ENCODE peak calls at places on chromosomes 6 and 20, in six cellular contexts. E, W, X, F, A and N are unnamed samples.

GRCh38 chr6:112563368-112563767 is 216.2 kb downstream of the RFPL4B start:
- DNase-seq in E (no peak), W (no peak), X (peak; percentile 70), F (no peak), A (peak; percentile 86), N (no peak)

GRCh38 chr6:155498370-155498769 is 42.7 kb upstream of the NOX3 start:
- DNase-seq in E (no peak), W (no peak), X (no peak), F (no peak), A (peak; percentile 39), N (no peak)

GRCh38 chr6:32203435-32204267 is 11.2 kb upstream of the GPSM3 start:
- DNase-seq in E (no peak), W (no peak), X (peak; percentile 83), F (no peak), A (peak; percentile 6), N (no peak)

GRCh38 chr20:266213-266603 is 8.7 kb downstream of the DEFB132 start:
- DNase-seq in E (no peak), W (no peak), X (no peak), F (no peak), A (no peak), N (no peak)

GRCh38 chr6:132813173-132813856 is 1.1 kb upstream of the RPS12 start:
- DNase-seq in E (peak; percentile 42), W (peak; percentile 60), X (no peak), F (peak; percentile 66), A (peak; percentile 66), N (peak; percentile 22)

GRCh38 chr6:84801250-84801649 is 36.9 kb upstream of the TBX18 start:
- DNase-seq in E (no peak), W (no peak), X (no peak), F (no peak), A (peak; percentile 15), N (no peak)

GRCh38 chr20:37346232-37346525 is 239 bp downstream of the SRC start:
- DNase-seq in E (no peak), W (no peak), X (no peak), F (no peak), A (no peak), N (no peak)

GRCh38 chr20:31945790-31946189 is 6.1 kb downstream of the PDRG1 start:
- DNase-seq in E (no peak), W (no peak), X (no peak), F (no peak), A (peak; percentile 83), N (peak; percentile 46)

GRCh38 chr20:2533118-2533517 is 3.3 kb upstream of the TMC2 start:
- DNase-seq in E (no peak), W (no peak), X (no peak), F (no peak), A (no peak), N (no peak)

GRCh38 chr6:69732640-69733039 is 64.2 kb downstream of the LMBRD1 start:
- DNase-seq in E (no peak), W (no peak), X (no peak), F (no peak), A (peak; percentile 45), N (no peak)

GRCh38 chr6:157831424-157832249 is 8.6 kb downstream of the SNX9 start:
- DNase-seq in E (no peak), W (no peak), X (peak; percentile 38), F (no peak), A (peak; percentile 54), N (no peak)